ENCODE peak calls at places on chromosomes 2 and 18, in four cellular contexts. D is GM12878; T is CD8-positive, alpha-beta memory T cell; Y is left lung. P is an unnamed sample. For H3K36me3, the result is how much of the 10 kb centered on the place peaks cover.

GRCh38 chr2:36360834-36361233 is 5.3 kb downstream of the CRIM1 start:
- DNase-seq in D (no peak), T (no peak), Y (no peak), P (no peak)

GRCh38 chr2:227853765-227854271 is 17.6 kb upstream of the DAW1 start:
- DNase-seq in D (no peak), T (no peak), Y (no peak), P (no peak)

GRCh38 chr2:216829533-216829932 is 30.3 kb downstream of the TNP1 start:
- DNase-seq in D (no peak), T (no peak), Y (no peak), P (no peak)

GRCh38 chr18:26536032-26536431 is 12.3 kb downstream of the KCTD1 start:
- DNase-seq in D (no peak), T (no peak), Y (no peak), P (no peak)

GRCh38 chr2:176165598-176166055 is 8.5 kb downstream of the HOXD3 start:
- DNase-seq in D (no peak), T (no peak), Y (no peak), P (no peak)

GRCh38 chr2:145025382-145025781 is 505.5 kb upstream of the ZEB2 start:
- DNase-seq in D (no peak), T (no peak), Y (no peak), P (no peak)

GRCh38 chr18:24544141-24544498 is 83.7 kb downstream of the HRH4 start:
- DNase-seq in D (no peak), T (no peak), Y (no peak), P (no peak)

GRCh38 chr2:28357055-28357454 is 35.6 kb upstream of the FOSL2 start:
- DNase-seq in D (no peak), T (no peak), Y (no peak), P (no peak)

GRCh38 chr2:197076652-197077051 is 150.1 kb upstream of the PGAP1 start:
- DNase-seq in D (no peak), T (no peak), Y (no peak), P (no peak)

GRCh38 chr2:127661949-127662510 is 13.3 kb downstream of the LIMS2 start:
- DNase-seq in D (no peak), T (no peak), Y (peak), P (no peak)

GRCh38 chr2:95058989-95059601 is 33.6 kb downstream of the MAL start:
- DNase-seq in D (no peak), T (no peak), Y (no peak), P (no peak)

GRCh38 chr2:147177449-147177848 is 667.4 kb upstream of the ACVR2A start:
- DNase-seq in D (no peak), T (no peak), Y (no peak), P (no peak)

GRCh38 chr2:54767921-54768320 is 44.5 kb downstream of the EML6 start:
- DNase-seq in D (no peak), T (no peak), Y (no peak), P (no peak)

GRCh38 chr2:112758701-112759100 is 5.7 kb downstream of the CKAP2L start:
- DNase-seq in D (no peak), T (no peak), Y (no peak), P (no peak)
- H3K36me3 ChIP-seq in D (under half), T (under half), Y (under half), P (under half)

DNA sequence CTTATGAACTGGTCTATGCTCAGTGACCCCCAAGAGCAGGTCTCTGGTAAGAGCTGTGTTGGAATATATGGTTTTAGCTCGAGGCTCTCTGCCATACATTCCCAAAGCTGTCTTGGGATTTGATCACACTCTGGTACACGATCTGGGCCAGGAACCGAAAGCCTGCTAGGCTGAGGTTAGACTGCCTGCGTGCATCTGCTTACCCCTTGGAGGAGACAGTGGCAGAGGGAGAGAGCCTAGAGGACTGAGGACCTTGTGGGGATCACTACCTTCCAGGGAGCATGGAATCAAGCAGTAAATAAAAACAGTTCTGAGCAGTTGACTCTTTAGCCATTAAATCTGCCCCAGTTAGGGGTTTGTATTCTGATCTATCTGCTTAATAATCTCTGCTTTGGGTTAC is 63.7 kb downstream of the ZNF532 start:
- DNase-seq in D (no peak), T (no peak), Y (no peak), P (no peak)
- H3K36me3 ChIP-seq in D (under half), T (under half), Y (under half), P (under half)

DNA sequence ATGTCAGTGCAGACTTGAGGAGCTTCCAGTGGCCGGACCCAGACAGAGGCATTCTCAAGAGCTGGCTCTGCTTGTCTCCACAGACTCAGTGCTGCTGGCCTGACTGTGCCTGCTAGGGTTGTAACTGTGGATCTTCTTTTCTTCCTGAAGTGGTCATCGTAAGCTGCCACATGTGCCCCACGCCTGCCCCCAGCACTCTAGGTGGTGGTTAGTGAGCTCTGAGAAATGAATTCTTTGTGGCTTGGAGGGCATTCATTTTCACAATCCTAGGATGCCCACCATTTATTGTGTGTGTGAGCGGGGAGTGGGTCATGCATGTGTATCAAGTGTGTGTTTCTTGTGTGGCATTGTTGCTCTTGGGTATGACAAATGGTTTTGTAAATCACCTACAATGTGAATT is 23.1 kb downstream of the RAB12 start:
- DNase-seq in D (no peak), T (no peak), Y (no peak), P (no peak)
- H3K36me3 ChIP-seq in D (under half), T (under half), Y (under half), P (under half)

DNA sequence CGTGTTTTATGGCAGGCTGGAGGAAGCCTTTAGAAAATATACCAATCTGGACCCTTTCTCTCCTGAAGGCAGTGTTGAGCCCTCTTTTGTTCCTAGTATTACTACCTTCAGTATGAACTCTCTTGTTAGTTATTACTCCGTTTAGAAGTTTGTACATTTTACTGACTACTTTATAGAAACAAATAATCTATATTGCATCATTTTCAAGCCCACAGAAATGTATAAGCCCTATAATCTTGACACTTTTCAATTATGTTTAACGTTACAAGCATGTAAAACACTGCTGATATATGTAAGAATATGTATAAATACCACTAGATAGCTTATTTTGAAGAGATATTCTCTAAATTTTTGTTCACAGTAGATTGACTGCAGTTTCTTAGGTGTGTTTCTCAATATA is 64.0 kb downstream of the SLC25A12 start:
- DNase-seq in D (no peak), T (no peak), Y (no peak), P (no peak)
- H3K36me3 ChIP-seq in D (under half), T (under half), Y (under half), P (half or more)

DNA sequence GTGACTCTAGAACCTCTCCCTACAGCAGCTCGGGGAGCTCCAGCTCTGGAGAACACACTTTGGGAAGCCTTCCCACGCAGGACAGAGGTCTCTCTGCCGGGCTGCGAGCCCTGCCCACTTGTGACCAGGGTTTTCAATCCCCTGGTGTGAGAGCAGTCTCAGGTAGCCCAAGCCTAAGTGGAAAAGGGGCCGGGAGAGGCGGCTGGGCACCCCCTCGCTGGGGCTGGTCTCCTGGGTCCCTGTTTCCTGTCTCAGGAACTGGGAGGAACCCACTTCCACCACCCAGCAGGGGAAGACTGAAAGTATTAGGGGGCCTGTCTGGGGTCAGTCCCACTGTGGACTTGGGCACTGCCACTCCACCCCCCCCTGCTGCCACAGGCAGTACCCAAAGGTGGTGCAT is 69.9 kb downstream of the RRM2 start:
- DNase-seq in D (no peak), T (no peak), Y (no peak), P (no peak)
- H3K36me3 ChIP-seq in D (under half), T (under half), Y (under half), P (under half)

GRCh38 chr2:169528271-169528701 is 18.8 kb downstream of the KLHL41 start:
- DNase-seq in D (peak), T (peak), Y (no peak), P (peak)
- H3K36me3 ChIP-seq in D (under half), T (under half), Y (under half), P (under half)

P was measured in effector memory CD4-positive, alpha-beta T cell.